ENCODE peak calls at places on chromosomes 6 and 20, in ten cellular contexts. T, G, Z, B, Q, U, W, P, O and I are unnamed samples.

GRCh38 chr6:148747145-148747492 is 289 bp downstream of the UST start:
- DNase-seq in T (peak), G (peak), Z (peak), B (no peak), Q (peak), U (no peak), W (peak), P (no peak), O (peak), I (no peak)

GRCh38 chr6:149182262-149182661 is 135.2 kb upstream of the TAB2 start:
- DNase-seq in T (no peak), G (no peak), Z (no peak), B (no peak), Q (peak), U (no peak), W (no peak), P (no peak), O (peak), I (peak)

GRCh38 chr20:25177890-25178321 is 17.6 kb upstream of the ENTPD6 start:
- DNase-seq in T (no peak), G (no peak), Z (no peak), B (no peak), Q (no peak), U (no peak), W (no peak), P (no peak), O (no peak), I (no peak)

GRCh38 chr20:1711826-1712601 is 54.4 kb upstream of the SIRPG start:
- DNase-seq in T (no peak), G (no peak), Z (no peak), B (peak), Q (no peak), U (no peak), W (no peak), P (no peak), O (no peak), I (no peak)

GRCh38 chr6:167760979-167761793 is 65.5 kb upstream of the AFDN start:
- DNase-seq in T (peak), G (no peak), Z (no peak), B (no peak), Q (no peak), U (peak), W (no peak), P (no peak), O (peak), I (peak)

GRCh38 chr6:41635365-41635764 is 2.9 kb upstream of the MDFI start:
- DNase-seq in T (no peak), G (no peak), Z (no peak), B (no peak), Q (no peak), U (peak), W (no peak), P (no peak), O (no peak), I (no peak)

GRCh38 chr6:108739496-108740330 is 108.5 kb upstream of the ARMC2 start:
- DNase-seq in T (no peak), G (no peak), Z (no peak), B (no peak), Q (no peak), U (no peak), W (no peak), P (no peak), O (no peak), I (no peak)

GRCh38 chr6:131592935-131593334 is 19.9 kb downstream of the ARG1 start:
- DNase-seq in T (no peak), G (no peak), Z (no peak), B (no peak), Q (no peak), U (no peak), W (no peak), P (no peak), O (no peak), I (no peak)

GRCh38 chr6:32047855-32048766 is 9.9 kb downstream of the CYP21A2 start:
- DNase-seq in T (peak), G (peak), Z (peak), B (peak), Q (peak), U (peak), W (peak), P (no peak), O (peak), I (peak)

GRCh38 chr6:37032239-37032638 is 26.8 kb downstream of the FGD2 start:
- DNase-seq in T (no peak), G (no peak), Z (peak), B (no peak), Q (no peak), U (peak), W (no peak), P (no peak), O (no peak), I (no peak)

GRCh38 chr6:54515013-54515412 is 206.8 kb downstream of the TINAG start:
- DNase-seq in T (no peak), G (no peak), Z (no peak), B (no peak), Q (no peak), U (no peak), W (no peak), P (no peak), O (no peak), I (no peak)

GRCh38 chr6:37934276-37934675 is 114.7 kb downstream of the ZFAND3 start:
- DNase-seq in T (no peak), G (no peak), Z (no peak), B (no peak), Q (no peak), U (no peak), W (no peak), P (no peak), O (no peak), I (no peak)

GRCh38 chr20:63223121-63223825 is 7.3 kb upstream of the YTHDF1 start:
- DNase-seq in T (no peak), G (peak), Z (peak), B (peak), Q (peak), U (peak), W (no peak), P (no peak), O (no peak), I (no peak)

GRCh38 chr20:62627901-62628612 is 14.2 kb upstream of the SLCO4A1 start:
- DNase-seq in T (no peak), G (peak), Z (peak), B (no peak), Q (no peak), U (peak), W (no peak), P (no peak), O (no peak), I (no peak)

GRCh38 chr20:63079971-63080370 is 73.2 kb upstream of the BHLHE23 start:
- DNase-seq in T (no peak), G (no peak), Z (peak), B (no peak), Q (no peak), U (no peak), W (no peak), P (no peak), O (no peak), I (no peak)

GRCh38 chr6:26199773-26200728 is 112.8 kb downstream of the HFE start:
- DNase-seq in T (no peak), G (no peak), Z (peak), B (peak), Q (no peak), U (no peak), W (no peak), P (no peak), O (no peak), I (no peak)

GRCh38 chr6:127328043-127328442 is 15.4 kb downstream of the ECHDC1 start:
- DNase-seq in T (no peak), G (no peak), Z (no peak), B (no peak), Q (no peak), U (no peak), W (no peak), P (no peak), O (no peak), I (no peak)

DNA sequence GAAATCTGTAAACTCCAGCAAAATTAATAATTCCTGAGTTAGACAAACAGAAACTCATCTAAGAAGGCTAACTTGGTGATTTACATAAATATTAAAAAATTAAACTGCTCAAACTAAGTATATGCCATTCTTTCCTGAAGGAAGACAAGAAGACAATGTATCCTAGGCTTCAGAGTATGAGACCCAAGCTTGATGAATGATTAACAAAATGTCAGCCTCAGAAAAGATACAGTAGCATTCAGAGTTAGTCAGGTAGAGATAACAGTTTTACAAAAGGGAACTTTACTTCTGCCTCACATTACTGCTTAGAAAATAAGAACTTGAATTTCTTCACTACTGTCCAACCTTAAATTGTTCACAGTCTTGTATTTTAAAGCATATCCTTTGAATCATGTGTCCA is 12.0 kb downstream of the CSNK2A1 start:
- DNase-seq in T (no peak), G (no peak), Z (no peak), B (no peak), Q (no peak), U (no peak), W (no peak), P (no peak), O (no peak), I (no peak)
- TF ChIP-seq CTCF in T (no peak), G (no peak), Z (no peak), B (no peak), Q (no peak), U (no peak), W (no peak), P (no peak), O (no peak), I (no peak)

GRCh38 chr20:35602851-35603495 is 12.7 kb upstream of the SPAG4 start:
- DNase-seq in T (no peak), G (peak), Z (no peak), B (no peak), Q (no peak), U (no peak), W (no peak), P (no peak), O (no peak), I (no peak)

GRCh38 chr20:35599776-35600120 is 15.9 kb upstream of the SPAG4 start:
- DNase-seq in T (no peak), G (peak), Z (no peak), B (no peak), Q (no peak), U (no peak), W (no peak), P (no peak), O (no peak), I (no peak)

GRCh38 chr20:35600176-35600995 is 15.2 kb upstream of the SPAG4 start:
- DNase-seq in T (no peak), G (peak), Z (no peak), B (no peak), Q (no peak), U (peak), W (no peak), P (no peak), O (no peak), I (no peak)

GRCh38 chr20:35601990-35602389 is 13.6 kb upstream of the SPAG4 start:
- DNase-seq in T (no peak), G (peak), Z (no peak), B (no peak), Q (no peak), U (peak), W (no peak), P (no peak), O (no peak), I (no peak)

GRCh38 chr20:35601021-35601973 is 14.3 kb upstream of the SPAG4 start:
- DNase-seq in T (peak), G (peak), Z (peak), B (peak), Q (peak), U (peak), W (peak), P (no peak), O (peak), I (peak)
- TF ChIP-seq CTCF in T (peak), G (peak), Z (peak), B (peak), Q (peak), U (peak), W (peak), P (peak), O (peak), I (peak)

GRCh38 chr20:13947719-13948118 is 42.7 kb downstream of the SEL1L2 start:
- DNase-seq in T (no peak), G (no peak), Z (no peak), B (no peak), Q (no peak), U (no peak), W (no peak), P (no peak), O (no peak), I (no peak)

GRCh38 chr20:13953227-13953626 is 37.2 kb downstream of the SEL1L2 start:
- DNase-seq in T (no peak), G (no peak), Z (no peak), B (peak), Q (no peak), U (no peak), W (no peak), P (no peak), O (no peak), I (no peak)
- TF ChIP-seq CTCF in T (no peak), G (no peak), Z (no peak), B (no peak), Q (no peak), U (no peak), W (peak), P (no peak), O (no peak), I (no peak)

GRCh38 chr6:135260612-135261011 is 79.5 kb downstream of the MYB start:
- DNase-seq in T (no peak), G (no peak), Z (no peak), B (no peak), Q (no peak), U (no peak), W (no peak), P (no peak), O (no peak), I (no peak)

GRCh38 chr6:135254471-135254870 is 73.4 kb downstream of the MYB start:
- DNase-seq in T (no peak), G (no peak), Z (no peak), B (peak), Q (peak), U (no peak), W (no peak), P (no peak), O (no peak), I (no peak)

GRCh38 chr6:135258970-135259369 is 77.9 kb downstream of the MYB start:
- DNase-seq in T (no peak), G (no peak), Z (no peak), B (no peak), Q (no peak), U (no peak), W (no peak), P (no peak), O (no peak), I (no peak)

GRCh38 chr6:135256866-135257265 is 75.8 kb downstream of the MYB start:
- DNase-seq in T (no peak), G (no peak), Z (no peak), B (no peak), Q (no peak), U (no peak), W (no peak), P (no peak), O (no peak), I (no peak)

DNA sequence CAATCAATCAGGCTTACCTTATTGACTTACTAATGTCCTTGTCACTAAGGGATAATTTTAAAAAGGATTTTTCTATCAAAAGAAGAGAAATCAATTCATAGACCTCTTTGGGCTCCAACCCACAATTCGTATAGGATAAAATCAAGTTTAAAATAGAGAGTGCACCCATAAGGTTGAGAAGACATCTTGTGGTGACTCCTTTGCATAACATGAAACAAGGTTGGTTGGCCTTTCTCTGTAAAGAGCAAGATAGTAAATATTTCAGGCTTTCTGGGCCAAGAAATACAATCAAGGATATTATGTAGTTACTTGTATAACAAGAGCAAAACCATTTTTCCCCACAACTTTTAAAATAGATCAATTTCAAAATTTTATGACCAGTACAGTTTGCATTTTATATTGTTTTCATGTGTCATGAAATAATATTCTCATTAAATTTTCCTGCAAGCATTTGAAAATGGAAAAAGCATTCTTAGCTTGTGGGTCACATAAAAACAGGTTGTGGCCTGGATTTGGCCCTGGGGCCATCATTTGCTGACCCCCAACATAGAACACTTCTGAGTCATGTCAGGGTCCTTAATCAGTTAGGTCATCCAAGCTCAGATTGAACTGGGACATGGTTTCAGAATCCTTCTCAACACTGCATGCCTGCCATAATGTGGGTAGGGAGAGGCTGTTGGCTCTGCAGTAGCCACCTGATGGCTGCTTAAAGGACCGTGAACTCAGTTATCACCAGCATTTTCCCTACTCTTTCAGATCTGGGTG is 76.7 kb downstream of the MYB start:
- DNase-seq in T (no peak), G (no peak), Z (no peak), B (peak), Q (no peak), U (no peak), W (no peak), P (no peak), O (no peak), I (no peak)
- TF ChIP-seq CTCF in T (no peak), G (peak), Z (no peak), B (no peak), Q (no peak), U (no peak), W (no peak), P (no peak), O (no peak), I (no peak)

GRCh38 chr6:33173228-33174180 is 18.8 kb downstream of the COL11A2 start:
- DNase-seq in T (no peak), G (no peak), Z (no peak), B (no peak), Q (no peak), U (no peak), W (no peak), P (no peak), O (no peak), I (no peak)

GRCh38 chr6:33170176-33171095 is 21.8 kb downstream of the COL11A2 start:
- DNase-seq in T (no peak), G (no peak), Z (no peak), B (no peak), Q (no peak), U (no peak), W (no peak), P (no peak), O (no peak), I (peak)

GRCh38 chr6:33171889-33172203 is 20.4 kb downstream of the COL11A2 start:
- DNase-seq in T (no peak), G (no peak), Z (no peak), B (no peak), Q (no peak), U (no peak), W (no peak), P (no peak), O (no peak), I (no peak)

GRCh38 chr6:33171096-33171888 is 21.0 kb downstream of the COL11A2 start:
- DNase-seq in T (no peak), G (no peak), Z (no peak), B (no peak), Q (no peak), U (no peak), W (no peak), P (no peak), O (no peak), I (no peak)

DNA sequence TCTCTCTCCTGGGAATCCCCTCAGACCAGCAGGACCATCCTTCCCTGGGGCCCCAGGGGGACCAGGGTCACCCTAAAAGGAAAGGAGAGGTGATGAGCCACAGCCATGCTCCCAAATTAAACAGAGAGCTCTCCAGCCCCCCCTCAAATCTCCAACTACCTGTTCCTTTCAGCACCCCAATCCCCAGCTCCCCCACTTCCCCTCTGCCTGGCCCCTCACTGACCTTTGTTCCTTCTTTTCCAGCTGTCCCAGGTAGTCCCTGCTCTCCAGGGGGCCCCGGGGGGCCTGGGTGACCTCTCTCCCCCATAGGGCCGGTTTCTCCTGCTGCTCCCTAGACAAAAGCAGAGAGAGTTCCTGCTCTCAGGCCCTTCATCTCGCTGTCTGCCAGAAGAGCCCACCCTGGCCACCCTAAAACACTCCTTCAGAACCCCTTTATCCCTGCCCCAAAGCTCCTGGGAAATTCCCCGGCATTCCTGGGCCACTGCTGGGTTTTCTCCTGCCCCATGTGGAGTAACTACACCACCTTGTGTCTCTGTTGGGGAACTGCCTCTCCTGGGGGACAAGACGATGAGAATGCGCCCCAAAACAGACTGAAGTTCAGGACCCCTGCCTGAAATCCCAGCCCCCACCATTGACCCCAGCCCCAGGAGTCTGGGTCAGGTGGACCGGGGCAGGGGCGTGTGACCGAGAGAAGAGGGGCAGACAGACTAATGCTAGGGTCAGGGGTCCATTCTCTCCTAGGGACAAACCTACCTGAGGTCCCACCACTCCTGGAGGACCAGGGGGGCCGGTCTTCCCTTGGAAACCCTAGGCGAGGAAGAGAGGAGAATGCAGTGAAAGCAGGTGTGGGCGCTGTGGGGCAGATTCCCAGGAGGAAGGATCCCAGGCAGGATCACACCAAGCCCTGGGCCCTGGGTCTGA is 19.7 kb downstream of the COL11A2 start:
- DNase-seq in T (no peak), G (peak), Z (no peak), B (peak), Q (no peak), U (no peak), W (no peak), P (no peak), O (no peak), I (no peak)
- TF ChIP-seq CTCF in T (no peak), G (peak), Z (peak), B (peak), Q (peak), U (peak), W (peak), P (peak), O (peak), I (peak)

GRCh38 chr6:104940881-104941693 is 15.8 kb upstream of the LIN28B start:
- DNase-seq in T (peak), G (no peak), Z (no peak), B (peak), Q (no peak), U (peak), W (peak), P (no peak), O (no peak), I (no peak)
- TF ChIP-seq CTCF in T (peak), G (peak), Z (no peak), B (peak), Q (peak), U (peak), W (peak), P (peak), O (peak), I (peak)

GRCh38 chr6:17831135-17831534 is 124.4 kb upstream of the NUP153 start:
- DNase-seq in T (peak), G (no peak), Z (no peak), B (no peak), Q (no peak), U (no peak), W (no peak), P (no peak), O (peak), I (no peak)
- TF ChIP-seq CTCF in T (no peak), G (no peak), Z (no peak), B (no peak), Q (no peak), U (no peak), W (no peak), P (no peak), O (no peak), I (no peak)